ENCODE peak calls at places on chromosomes 6 and 20, in ten cellular contexts. One of them, this sample, is unnamed.

GRCh38 chr20:58514321-58515239 is 619 bp downstream of the APCDD1L start:
- DNase-seq in sigmoid colon: peak
- DNase-seq in ovary: no peak
- DNase-seq in ACHN: no peak
- DNase-seq in H9: peak
- DNase-seq in stomach: no peak
- DNase-seq in Calu3: no peak
- DNase-seq in iPS-NIHi11: peak
- DNase-seq in trophoblast cell: no peak
- DNase-seq in T-cell: no peak
- DNase-seq in this sample: no peak

GRCh38 chr6:130500693-130501092 is 134.9 kb downstream of the TMEM200A start:
- DNase-seq in sigmoid colon: no peak
- DNase-seq in ovary: no peak
- DNase-seq in ACHN: no peak
- DNase-seq in H9: no peak
- DNase-seq in stomach: no peak
- DNase-seq in Calu3: no peak
- DNase-seq in iPS-NIHi11: no peak
- DNase-seq in trophoblast cell: peak
- DNase-seq in T-cell: no peak
- DNase-seq in this sample: no peak

GRCh38 chr6:112017169-112017568 is 36.7 kb upstream of the CCN6 start:
- DNase-seq in sigmoid colon: no peak
- DNase-seq in ovary: no peak
- DNase-seq in ACHN: no peak
- DNase-seq in H9: no peak
- DNase-seq in stomach: no peak
- DNase-seq in Calu3: no peak
- DNase-seq in iPS-NIHi11: no peak
- DNase-seq in trophoblast cell: no peak
- DNase-seq in T-cell: no peak
- DNase-seq in this sample: no peak

GRCh38 chr6:133947302-133947900 is 5.6 kb upstream of the TBPL1 start:
- DNase-seq in sigmoid colon: no peak
- DNase-seq in ovary: no peak
- DNase-seq in ACHN: no peak
- DNase-seq in H9: no peak
- DNase-seq in stomach: peak
- DNase-seq in Calu3: no peak
- DNase-seq in iPS-NIHi11: no peak
- DNase-seq in trophoblast cell: no peak
- DNase-seq in T-cell: no peak
- DNase-seq in this sample: no peak

GRCh38 chr20:3686867-3687321 is 5.1 kb upstream of the ADAM33 start:
- DNase-seq in sigmoid colon: peak
- DNase-seq in ovary: peak
- DNase-seq in ACHN: peak
- DNase-seq in H9: no peak
- DNase-seq in stomach: peak
- DNase-seq in Calu3: no peak
- DNase-seq in iPS-NIHi11: peak
- DNase-seq in trophoblast cell: no peak
- DNase-seq in T-cell: no peak
- DNase-seq in this sample: no peak

GRCh38 chr20:45290677-45291355 is 15.8 kb upstream of the RBPJL start:
- DNase-seq in sigmoid colon: peak
- DNase-seq in ovary: peak
- DNase-seq in ACHN: peak
- DNase-seq in H9: peak
- DNase-seq in stomach: peak
- DNase-seq in Calu3: peak
- DNase-seq in iPS-NIHi11: peak
- DNase-seq in trophoblast cell: peak
- DNase-seq in T-cell: peak
- DNase-seq in this sample: peak

GRCh38 chr6:156509496-156509895 is 267.7 kb upstream of the ARID1B start:
- DNase-seq in sigmoid colon: no peak
- DNase-seq in ovary: no peak
- DNase-seq in ACHN: no peak
- DNase-seq in H9: no peak
- DNase-seq in stomach: no peak
- DNase-seq in Calu3: no peak
- DNase-seq in iPS-NIHi11: no peak
- DNase-seq in trophoblast cell: no peak
- DNase-seq in T-cell: no peak
- DNase-seq in this sample: no peak

GRCh38 chr20:61157301-61157700 is 94.8 kb upstream of the CDH4 start:
- DNase-seq in sigmoid colon: no peak
- DNase-seq in ovary: no peak
- DNase-seq in ACHN: no peak
- DNase-seq in H9: no peak
- DNase-seq in stomach: no peak
- DNase-seq in Calu3: no peak
- DNase-seq in iPS-NIHi11: no peak
- DNase-seq in trophoblast cell: no peak
- DNase-seq in T-cell: no peak
- DNase-seq in this sample: no peak

GRCh38 chr20:43564993-43565757 is 6.3 kb downstream of the SGK2 start:
- DNase-seq in sigmoid colon: no peak
- DNase-seq in ovary: no peak
- DNase-seq in ACHN: no peak
- DNase-seq in H9: no peak
- DNase-seq in stomach: peak
- DNase-seq in Calu3: no peak
- DNase-seq in iPS-NIHi11: no peak
- DNase-seq in trophoblast cell: no peak
- DNase-seq in T-cell: no peak
- DNase-seq in this sample: no peak

GRCh38 chr6:105137388-105137787 is 42.4 kb downstream of the POPDC3 start:
- DNase-seq in sigmoid colon: peak
- DNase-seq in ovary: peak
- DNase-seq in ACHN: no peak
- DNase-seq in H9: no peak
- DNase-seq in stomach: no peak
- DNase-seq in Calu3: no peak
- DNase-seq in iPS-NIHi11: peak
- DNase-seq in trophoblast cell: peak
- DNase-seq in T-cell: no peak
- DNase-seq in this sample: no peak

GRCh38 chr6:158780963-158781691 is 38.0 kb downstream of the EZR start:
- DNase-seq in sigmoid colon: peak
- DNase-seq in ovary: no peak
- DNase-seq in ACHN: no peak
- DNase-seq in H9: no peak
- DNase-seq in stomach: peak
- DNase-seq in Calu3: peak
- DNase-seq in iPS-NIHi11: peak
- DNase-seq in trophoblast cell: peak
- DNase-seq in T-cell: no peak
- DNase-seq in this sample: no peak

GRCh38 chr6:3517350-3517749 is 60.5 kb upstream of the SLC22A23 start:
- DNase-seq in sigmoid colon: no peak
- DNase-seq in ovary: no peak
- DNase-seq in ACHN: no peak
- DNase-seq in H9: no peak
- DNase-seq in stomach: no peak
- DNase-seq in Calu3: no peak
- DNase-seq in iPS-NIHi11: no peak
- DNase-seq in trophoblast cell: peak
- DNase-seq in T-cell: no peak
- DNase-seq in this sample: no peak

GRCh38 chr6:47465117-47465516 is 12.5 kb upstream of the CD2AP start:
- DNase-seq in sigmoid colon: no peak
- DNase-seq in ovary: no peak
- DNase-seq in ACHN: no peak
- DNase-seq in H9: no peak
- DNase-seq in stomach: no peak
- DNase-seq in Calu3: no peak
- DNase-seq in iPS-NIHi11: no peak
- DNase-seq in trophoblast cell: no peak
- DNase-seq in T-cell: no peak
- DNase-seq in this sample: no peak

GRCh38 chr6:75101896-75102680 is 103.8 kb downstream of the COL12A1 start:
- DNase-seq in sigmoid colon: no peak
- DNase-seq in ovary: no peak
- DNase-seq in ACHN: no peak
- DNase-seq in H9: no peak
- DNase-seq in stomach: no peak
- DNase-seq in Calu3: no peak
- DNase-seq in iPS-NIHi11: no peak
- DNase-seq in trophoblast cell: peak
- DNase-seq in T-cell: no peak
- DNase-seq in this sample: no peak

GRCh38 chr6:148329568-148330299 is 12.9 kb upstream of the SASH1 start:
- DNase-seq in sigmoid colon: no peak
- DNase-seq in ovary: no peak
- DNase-seq in ACHN: no peak
- DNase-seq in H9: no peak
- DNase-seq in stomach: no peak
- DNase-seq in Calu3: no peak
- DNase-seq in iPS-NIHi11: no peak
- DNase-seq in trophoblast cell: peak
- DNase-seq in T-cell: no peak
- DNase-seq in this sample: no peak

GRCh38 chr6:108801331-108801730 is 46.9 kb upstream of the ARMC2 start:
- DNase-seq in sigmoid colon: no peak
- DNase-seq in ovary: no peak
- DNase-seq in ACHN: no peak
- DNase-seq in H9: no peak
- DNase-seq in stomach: no peak
- DNase-seq in Calu3: no peak
- DNase-seq in iPS-NIHi11: no peak
- DNase-seq in trophoblast cell: no peak
- DNase-seq in T-cell: no peak
- DNase-seq in this sample: no peak

GRCh38 chr20:25014816-25015215 is 22.3 kb upstream of the APMAP start:
- DNase-seq in sigmoid colon: peak
- DNase-seq in ovary: no peak
- DNase-seq in ACHN: no peak
- DNase-seq in H9: no peak
- DNase-seq in stomach: peak
- DNase-seq in Calu3: no peak
- DNase-seq in iPS-NIHi11: no peak
- DNase-seq in trophoblast cell: no peak
- DNase-seq in T-cell: no peak
- DNase-seq in this sample: no peak

GRCh38 chr6:111185954-111186353 is 98.7 kb downstream of the SLC16A10 start:
- DNase-seq in sigmoid colon: no peak
- DNase-seq in ovary: no peak
- DNase-seq in ACHN: no peak
- DNase-seq in H9: no peak
- DNase-seq in stomach: peak
- DNase-seq in Calu3: no peak
- DNase-seq in iPS-NIHi11: no peak
- DNase-seq in trophoblast cell: no peak
- DNase-seq in T-cell: no peak
- DNase-seq in this sample: no peak

GRCh38 chr6:38567436-38567835 is 72.3 kb downstream of the BTBD9 start:
- DNase-seq in sigmoid colon: peak
- DNase-seq in ovary: peak
- DNase-seq in ACHN: peak
- DNase-seq in H9: no peak
- DNase-seq in stomach: peak
- DNase-seq in Calu3: peak
- DNase-seq in iPS-NIHi11: no peak
- DNase-seq in trophoblast cell: no peak
- DNase-seq in T-cell: no peak
- DNase-seq in this sample: no peak

GRCh38 chr20:58308680-58309527 is 611 bp upstream of the RAB22A start:
- DNase-seq in sigmoid colon: peak
- DNase-seq in ovary: peak
- DNase-seq in ACHN: peak
- DNase-seq in H9: peak
- DNase-seq in stomach: no peak
- DNase-seq in Calu3: peak
- DNase-seq in iPS-NIHi11: peak
- DNase-seq in trophoblast cell: peak
- DNase-seq in T-cell: peak
- DNase-seq in this sample: no peak

GRCh38 chr6:161076211-161076677 is 84.7 kb downstream of the MAP3K4 start:
- DNase-seq in sigmoid colon: no peak
- DNase-seq in ovary: no peak
- DNase-seq in ACHN: no peak
- DNase-seq in H9: no peak
- DNase-seq in stomach: no peak
- DNase-seq in Calu3: no peak
- DNase-seq in iPS-NIHi11: no peak
- DNase-seq in trophoblast cell: no peak
- DNase-seq in T-cell: peak
- DNase-seq in this sample: peak

GRCh38 chr6:143097224-143097795 is 36.6 kb downstream of the AIG1 start:
- DNase-seq in sigmoid colon: no peak
- DNase-seq in ovary: no peak
- DNase-seq in ACHN: no peak
- DNase-seq in H9: no peak
- DNase-seq in stomach: no peak
- DNase-seq in Calu3: peak
- DNase-seq in iPS-NIHi11: no peak
- DNase-seq in trophoblast cell: no peak
- DNase-seq in T-cell: no peak
- DNase-seq in this sample: no peak

GRCh38 chr20:45049904-45050471 is 50.9 kb downstream of the KCNS1 start:
- DNase-seq in sigmoid colon: no peak
- DNase-seq in ovary: no peak
- DNase-seq in ACHN: no peak
- DNase-seq in H9: no peak
- DNase-seq in stomach: no peak
- DNase-seq in Calu3: no peak
- DNase-seq in iPS-NIHi11: no peak
- DNase-seq in trophoblast cell: no peak
- DNase-seq in T-cell: no peak
- DNase-seq in this sample: no peak

GRCh38 chr20:20277772-20278382 is 90.0 kb upstream of the INSM1 start:
- DNase-seq in sigmoid colon: no peak
- DNase-seq in ovary: no peak
- DNase-seq in ACHN: no peak
- DNase-seq in H9: no peak
- DNase-seq in stomach: no peak
- DNase-seq in Calu3: no peak
- DNase-seq in iPS-NIHi11: no peak
- DNase-seq in trophoblast cell: no peak
- DNase-seq in T-cell: no peak
- DNase-seq in this sample: no peak

GRCh38 chr20:44768256-44768655 is 22.6 kb downstream of the KCNK15 start:
- DNase-seq in sigmoid colon: no peak
- DNase-seq in ovary: no peak
- DNase-seq in ACHN: no peak
- DNase-seq in H9: no peak
- DNase-seq in stomach: no peak
- DNase-seq in Calu3: no peak
- DNase-seq in iPS-NIHi11: no peak
- DNase-seq in trophoblast cell: no peak
- DNase-seq in T-cell: no peak
- DNase-seq in this sample: no peak

GRCh38 chr6:82996156-82996555 is 69.5 kb downstream of the UBE3D start:
- DNase-seq in sigmoid colon: no peak
- DNase-seq in ovary: no peak
- DNase-seq in ACHN: no peak
- DNase-seq in H9: no peak
- DNase-seq in stomach: no peak
- DNase-seq in Calu3: no peak
- DNase-seq in iPS-NIHi11: no peak
- DNase-seq in trophoblast cell: no peak
- DNase-seq in T-cell: no peak
- DNase-seq in this sample: no peak

GRCh38 chr20:58389324-58389967 is 417 bp downstream of the VAPB start:
- DNase-seq in sigmoid colon: peak
- DNase-seq in ovary: no peak
- DNase-seq in ACHN: peak
- DNase-seq in H9: no peak
- DNase-seq in stomach: peak
- DNase-seq in Calu3: peak
- DNase-seq in iPS-NIHi11: peak
- DNase-seq in trophoblast cell: peak
- DNase-seq in T-cell: no peak
- DNase-seq in this sample: no peak

GRCh38 chr20:44248420-44248759 is 1.3 kb downstream of the GDAP1L1 start:
- DNase-seq in sigmoid colon: no peak
- DNase-seq in ovary: no peak
- DNase-seq in ACHN: no peak
- DNase-seq in H9: no peak
- DNase-seq in stomach: no peak
- DNase-seq in Calu3: no peak
- DNase-seq in iPS-NIHi11: no peak
- DNase-seq in trophoblast cell: no peak
- DNase-seq in T-cell: no peak
- DNase-seq in this sample: no peak

This sample was measured in CD8-positive, alpha-beta memory T cell.